ENCODE peak calls at places on chromosomes 6 and 20, in eight cellular contexts. F, I, T, N, J, R, L and X are unnamed samples.
A peak's percentile ranks its signal among the peaks of the same experiment; 100 is the strongest.

GRCh38 chr20:43766395-43766794 is 39.6 kb upstream of the GTSF1L start:
- DNase-seq in T (peak; percentile 35), L (no peak), N (no peak), R (no peak), F (no peak), J (no peak), I (no peak), X (no peak)

GRCh38 chr6:167898673-167899311 is 72.1 kb downstream of the AFDN start:
- DNase-seq in L (no peak), T (peak; percentile 35), R (no peak), I (peak; percentile 67), J (no peak), N (no peak), F (peak; percentile 44), X (no peak)

GRCh38 chr6:121838842-121839241 is 403.4 kb downstream of the GJA1 start:
- DNase-seq in R (no peak), N (no peak), F (peak; percentile 89), J (no peak), L (peak; percentile 12), T (no peak), I (peak; percentile 15), X (no peak)

GRCh38 chr6:31581511-31582229 is 554 bp downstream of the LTB start:
- DNase-seq in N (no peak), L (no peak), F (peak; percentile 27), I (no peak), J (no peak), T (no peak), R (no peak), X (no peak)

GRCh38 chr6:165825416-165825815 is 162.4 kb upstream of the PDE10A start:
- DNase-seq in N (no peak), J (no peak), R (no peak), I (no peak), T (no peak), F (no peak), L (no peak), X (no peak)

GRCh38 chr20:50003253-50003656 is 20.5 kb downstream of the SNAI1 start:
- DNase-seq in I (no peak), L (no peak), N (no peak), F (peak; percentile 71), T (peak; percentile 59), R (no peak), J (no peak), X (no peak)

GRCh38 chr6:143698759-143699750 is 21.3 kb downstream of the PHACTR2 start:
- DNase-seq in F (no peak), N (no peak), R (no peak), J (no peak), L (no peak), T (peak; percentile 16), I (no peak), X (no peak)

GRCh38 chr20:9053108-9053507 is 15.8 kb upstream of the PLCB4 start:
- DNase-seq in J (no peak), F (no peak), T (no peak), N (no peak), I (no peak), L (no peak), R (no peak), X (no peak)

GRCh38 chr6:74356385-74356784 is 660.4 kb downstream of the CD109 start:
- DNase-seq in R (no peak), F (peak; percentile 9), I (no peak), J (no peak), T (no peak), N (no peak), L (no peak), X (no peak)

GRCh38 chr6:165835410-165835851 is 172.4 kb upstream of the PDE10A start:
- DNase-seq in F (no peak), L (no peak), J (no peak), R (no peak), I (no peak), T (no peak), N (no peak), X (no peak)

GRCh38 chr20:50399917-50400704 is 110.1 kb upstream of the PTPN1 start:
- DNase-seq in R (no peak), L (no peak), J (no peak), I (no peak), T (peak; percentile 18), N (no peak), F (peak; percentile 42), X (no peak)

GRCh38 chr6:11525468-11526155 is 11.9 kb upstream of the TMEM170B start:
- DNase-seq in T (peak; percentile 97), F (no peak), J (no peak), I (no peak), L (no peak), R (no peak), N (no peak), X (no peak)

GRCh38 chr6:157151989-157152388 is 171.3 kb downstream of the TMEM242 start:
- DNase-seq in T (peak; percentile 57), L (no peak), R (no peak), J (no peak), N (no peak), F (no peak), I (no peak), X (no peak)

GRCh38 chr20:50346372-50347347 is 156.0 kb downstream of the CEBPB start:
- DNase-seq in L (peak; percentile 69), I (peak; percentile 88), F (peak; percentile 50), J (no peak), N (no peak), R (no peak), T (peak; percentile 93), X (peak; percentile 83)

GRCh38 chr6:3438190-3439167 is 18.4 kb downstream of the SLC22A23 start:
- DNase-seq in T (peak; percentile 96), R (no peak), F (peak; percentile 38), L (no peak), J (no peak), I (peak; percentile 43), N (no peak), X (peak; percentile 71)

GRCh38 chr6:6884193-6884627 is 223.6 kb upstream of the RREB1 start:
- DNase-seq in J (no peak), N (no peak), F (no peak), I (no peak), R (no peak), T (no peak), L (no peak), X (no peak)

GRCh38 chr6:139364302-139364981 is 10.0 kb downstream of the CITED2 start:
- DNase-seq in T (peak; percentile 44), I (peak; percentile 75), N (no peak), R (no peak), F (peak; percentile 62), L (no peak), J (no peak), X (peak; percentile 28)

GRCh38 chr6:11762782-11763459 is 15.7 kb downstream of the ADTRP start:
- DNase-seq in J (no peak), N (no peak), F (peak; percentile 44), T (no peak), R (no peak), I (no peak), L (no peak), X (no peak)

GRCh38 chr6:14664112-14664592 is 546.6 kb downstream of the CD83 start:
- DNase-seq in F (no peak), J (no peak), L (peak; percentile 17), R (peak; percentile 31), T (no peak), I (no peak), N (no peak), X (no peak)

GRCh38 chr6:158818580-158819212 is 472 bp downstream of the EZR start:
- DNase-seq in N (peak; percentile 64), F (peak; percentile 69), L (peak; percentile 84), I (peak; percentile 66), J (peak; percentile 54), R (peak; percentile 86), T (peak; percentile 55), X (no peak)